ENCODE peak calls at places on chromosomes 3 and 15, in four cellular contexts. One of them, this sample, is unnamed.
A peak's percentile ranks its signal among the peaks of the same experiment; 100 is the strongest.

GRCh38 chr3:58271901-58272501 is 34.0 kb upstream of the RPP14 start:
- DNase-seq in GM12878: no peak
- DNase-seq in K562: no peak
- DNase-seq in GM12892: no peak
- DNase-seq in this sample: no peak

GRCh38 chr15:64222573-64223361 is 59.9 kb upstream of the PPIB start:
- DNase-seq in GM12878: no peak
- DNase-seq in K562: no peak
- DNase-seq in GM12892: no peak
- DNase-seq in this sample: no peak

GRCh38 chr3:132721479-132722164 is 587 bp downstream of the NPHP3 start:
- DNase-seq in GM12878: no peak
- DNase-seq in K562: peak; percentile 23
- DNase-seq in GM12892: no peak
- DNase-seq in this sample: no peak

GRCh38 chr3:190119734-190120133 is 963 bp downstream of the P3H2 start:
- DNase-seq in GM12878: no peak
- DNase-seq in K562: no peak
- DNase-seq in GM12892: no peak
- DNase-seq in this sample: no peak

GRCh38 chr3:40615110-40615915 is 90.6 kb downstream of the ZNF621 start:
- DNase-seq in GM12878: no peak
- DNase-seq in K562: no peak
- DNase-seq in GM12892: no peak
- DNase-seq in this sample: no peak

GRCh38 chr3:172315401-172316091 is 132.7 kb downstream of the GHSR start:
- DNase-seq in GM12878: no peak
- DNase-seq in K562: peak; percentile 27
- DNase-seq in GM12892: no peak
- DNase-seq in this sample: no peak

GRCh38 chr15:60790641-60791040 is 311.7 kb upstream of the ICE2 start:
- DNase-seq in GM12878: no peak
- DNase-seq in K562: no peak
- DNase-seq in GM12892: no peak
- DNase-seq in this sample: no peak

GRCh38 chr3:138234401-138235179 is 47.5 kb downstream of the ARMC8 start:
- DNase-seq in GM12878: no peak
- DNase-seq in K562: no peak
- DNase-seq in GM12892: no peak
- DNase-seq in this sample: no peak

GRCh38 chr3:172449468-172450149 is 1.4 kb upstream of the GHSR start:
- DNase-seq in GM12878: no peak
- DNase-seq in K562: peak; percentile 28
- DNase-seq in GM12892: no peak
- DNase-seq in this sample: peak; percentile 4

GRCh38 chr3:99503350-99503749 is 135.0 kb upstream of the COL8A1 start:
- DNase-seq in GM12878: no peak
- DNase-seq in K562: no peak
- DNase-seq in GM12892: no peak
- DNase-seq in this sample: no peak

GRCh38 chr3:38474928-38475605 is 21.1 kb upstream of the EXOG start:
- DNase-seq in GM12878: no peak
- DNase-seq in K562: no peak
- DNase-seq in GM12892: no peak
- DNase-seq in this sample: no peak

GRCh38 chr3:46356909-46357308 is 3.0 kb downstream of the CCR2 start:
- DNase-seq in GM12878: no peak
- DNase-seq in K562: no peak
- DNase-seq in GM12892: no peak
- DNase-seq in this sample: no peak

GRCh38 chr3:46361408-46362283 is 7.7 kb downstream of the CCR2 start:
- DNase-seq in GM12878: no peak
- DNase-seq in K562: no peak
- DNase-seq in GM12892: no peak
- DNase-seq in this sample: no peak

GRCh38 chr3:46358466-46358865 is 4.6 kb downstream of the CCR2 start:
- DNase-seq in GM12878: no peak
- DNase-seq in K562: no peak
- DNase-seq in GM12892: no peak
- DNase-seq in this sample: no peak

GRCh38 chr3:46359748-46360509 is 6.0 kb downstream of the CCR2 start:
- DNase-seq in GM12878: peak; percentile 68
- DNase-seq in K562: no peak
- DNase-seq in GM12892: no peak
- DNase-seq in this sample: no peak

GRCh38 chr3:46360904-46361303 is 7.0 kb downstream of the CCR2 start:
- DNase-seq in GM12878: no peak
- DNase-seq in K562: no peak
- DNase-seq in GM12892: no peak
- DNase-seq in this sample: no peak
- TF ChIP-seq POLR2A in GM12878: no peak
- TF ChIP-seq POLR2A in K562: no peak
- TF ChIP-seq POLR2A in GM12892: no peak
- TF ChIP-seq POLR2A in this sample: no peak

GRCh38 chr3:48426944-48427629 is 2.8 kb downstream of the PLXNB1 start:
- DNase-seq in GM12878: no peak
- DNase-seq in K562: no peak
- DNase-seq in GM12892: no peak
- DNase-seq in this sample: no peak
- TF ChIP-seq TAF1 in GM12878: no peak
- TF ChIP-seq TAF1 in K562: no peak
- TF ChIP-seq TAF1 in GM12892: no peak
- TF ChIP-seq TAF1 in this sample: no peak

GRCh38 chr3:47778746-47779145 is 2.9 kb downstream of the SMARCC1 start:
- DNase-seq in GM12878: no peak
- DNase-seq in K562: no peak
- DNase-seq in GM12892: no peak
- DNase-seq in this sample: no peak

GRCh38 chr3:47772047-47772446 is 9.6 kb downstream of the SMARCC1 start:
- DNase-seq in GM12878: no peak
- DNase-seq in K562: no peak
- DNase-seq in GM12892: no peak
- DNase-seq in this sample: no peak

GRCh38 chr3:47772788-47773187 is 8.9 kb downstream of the SMARCC1 start:
- DNase-seq in GM12878: no peak
- DNase-seq in K562: no peak
- DNase-seq in GM12892: no peak
- DNase-seq in this sample: no peak
- TF ChIP-seq POLR2AphosphoS5 in GM12878: no peak
- TF ChIP-seq POLR2AphosphoS5 in K562: no peak
- TF ChIP-seq POLR2AphosphoS5 in GM12892: no peak
- TF ChIP-seq POLR2AphosphoS5 in this sample: no peak

DNA sequence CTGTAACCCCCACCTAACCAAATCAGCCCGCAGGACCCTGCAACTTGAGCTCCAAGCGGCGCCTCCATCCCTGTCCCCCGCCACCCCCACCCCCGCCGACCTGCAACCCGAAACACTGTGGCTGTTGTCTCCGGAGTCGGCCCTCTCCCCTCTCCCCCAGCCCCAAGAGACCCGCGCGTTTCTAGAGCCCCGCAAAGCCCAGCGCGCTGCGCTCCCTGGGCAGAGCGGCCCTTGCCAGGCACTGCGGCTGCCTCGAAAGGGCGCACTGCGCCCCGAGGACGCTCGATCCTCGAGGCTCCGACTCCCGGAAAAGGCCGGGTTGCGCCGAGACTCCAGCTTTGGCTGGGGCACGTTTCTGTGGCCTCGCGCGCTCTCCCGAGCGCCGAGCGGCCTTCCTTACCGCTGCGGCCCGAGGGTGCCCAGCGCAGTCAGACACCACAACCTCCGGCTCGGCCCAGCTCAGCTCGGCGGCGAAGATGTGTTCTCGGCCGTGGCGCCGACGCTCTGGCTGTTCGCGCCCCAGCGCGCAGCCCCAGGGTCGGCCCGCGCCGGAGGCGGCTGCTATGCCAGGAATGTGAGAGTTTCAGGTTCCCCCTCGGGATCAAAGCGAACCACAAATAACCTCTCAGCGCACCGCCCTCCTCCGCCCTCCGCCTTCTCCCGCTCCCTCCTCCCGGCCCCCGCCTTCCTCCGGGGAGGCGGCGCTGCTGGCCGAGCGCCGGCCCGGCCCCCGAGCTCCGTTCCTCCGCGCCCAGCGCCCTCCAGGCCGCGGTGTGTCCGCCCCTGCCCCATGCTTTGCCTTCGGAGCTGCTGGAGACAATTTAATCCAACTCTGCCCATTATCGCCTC is at the start of gene AMOTL2:
- DNase-seq in GM12878: no peak
- DNase-seq in K562: peak; percentile 46
- DNase-seq in GM12892: peak; percentile 56
- DNase-seq in this sample: peak; percentile 64
- TF ChIP-seq POLR2A in GM12878: no peak
- TF ChIP-seq POLR2A in K562: no peak
- TF ChIP-seq POLR2A in GM12892: no peak
- TF ChIP-seq POLR2A in this sample: no peak

GRCh38 chr3:14880486-14881179 is 61.9 kb downstream of the FGD5 start:
- DNase-seq in GM12878: no peak
- DNase-seq in K562: no peak
- DNase-seq in GM12892: no peak
- DNase-seq in this sample: no peak

GRCh38 chr3:14877404-14877803 is 58.6 kb downstream of the FGD5 start:
- DNase-seq in GM12878: no peak
- DNase-seq in K562: no peak
- DNase-seq in GM12892: no peak
- DNase-seq in this sample: no peak

GRCh38 chr3:14876942-14877341 is 58.2 kb downstream of the FGD5 start:
- DNase-seq in GM12878: no peak
- DNase-seq in K562: no peak
- DNase-seq in GM12892: no peak
- DNase-seq in this sample: no peak

GRCh38 chr3:14875411-14876175 is 56.8 kb downstream of the FGD5 start:
- DNase-seq in GM12878: no peak
- DNase-seq in K562: no peak
- DNase-seq in GM12892: no peak
- DNase-seq in this sample: no peak

GRCh38 chr3:14879161-14879888 is 60.6 kb downstream of the FGD5 start:
- DNase-seq in GM12878: no peak
- DNase-seq in K562: no peak
- DNase-seq in GM12892: no peak
- DNase-seq in this sample: no peak
- TF ChIP-seq TAF1 in GM12878: no peak
- TF ChIP-seq TAF1 in K562: no peak
- TF ChIP-seq TAF1 in GM12892: no peak
- TF ChIP-seq TAF1 in this sample: no peak

DNA sequence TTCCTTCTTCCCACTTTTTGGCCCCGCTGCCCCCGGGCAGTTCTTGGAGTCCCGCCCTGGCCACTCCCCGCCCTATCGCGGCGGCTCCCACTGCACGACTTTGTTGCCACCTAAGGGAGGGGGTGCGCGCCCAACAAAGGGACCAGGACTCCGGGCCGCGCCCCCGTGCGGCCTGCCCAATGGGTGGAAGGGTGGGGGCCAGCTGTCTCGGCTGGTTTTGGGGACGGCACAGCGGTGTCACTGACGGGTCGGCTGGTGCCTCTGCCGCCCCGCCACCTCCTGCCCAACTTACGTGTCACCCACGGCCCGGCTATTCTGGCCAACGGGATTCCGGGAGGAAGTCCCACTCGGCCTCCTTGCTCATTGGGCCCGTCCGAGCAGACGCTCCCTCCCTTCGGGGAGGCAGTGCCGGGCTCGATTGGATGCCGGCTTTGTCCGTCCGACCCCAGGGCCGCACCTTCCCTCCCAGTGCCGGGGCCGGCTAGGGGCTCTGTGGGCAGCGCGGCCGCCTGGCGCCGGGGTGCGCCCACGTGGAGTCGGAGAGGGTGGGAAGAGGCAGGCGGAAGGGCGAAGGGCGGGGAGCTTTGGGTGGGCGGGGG is at the start of gene GOLIM4:
- DNase-seq in GM12878: peak; percentile 90
- DNase-seq in K562: peak; percentile 95
- DNase-seq in GM12892: peak; percentile 80
- DNase-seq in this sample: peak; percentile 78
- TF ChIP-seq POLR2AphosphoS5 in GM12878: no peak
- TF ChIP-seq POLR2AphosphoS5 in K562: peak; percentile 19
- TF ChIP-seq POLR2AphosphoS5 in GM12892: peak; percentile 36
- TF ChIP-seq POLR2AphosphoS5 in this sample: no peak

GRCh38 chr15:57030011-57030410 is 111.6 kb downstream of the TCF12 start:
- DNase-seq in GM12878: no peak
- DNase-seq in K562: no peak
- DNase-seq in GM12892: no peak
- DNase-seq in this sample: no peak

GRCh38 chr15:57031082-57031481 is 112.6 kb downstream of the TCF12 start:
- DNase-seq in GM12878: no peak
- DNase-seq in K562: peak; percentile 9
- DNase-seq in GM12892: no peak
- DNase-seq in this sample: no peak

GRCh38 chr15:57033715-57034439 is 115.4 kb downstream of the TCF12 start:
- DNase-seq in GM12878: no peak
- DNase-seq in K562: no peak
- DNase-seq in GM12892: no peak
- DNase-seq in this sample: no peak

GRCh38 chr15:57032338-57032737 is 113.9 kb downstream of the TCF12 start:
- DNase-seq in GM12878: no peak
- DNase-seq in K562: no peak
- DNase-seq in GM12892: no peak
- DNase-seq in this sample: no peak

GRCh38 chr15:57031605-57032004 is 113.2 kb downstream of the TCF12 start:
- DNase-seq in GM12878: no peak
- DNase-seq in K562: peak; percentile 13
- DNase-seq in GM12892: no peak
- DNase-seq in this sample: no peak
- TF ChIP-seq POLR2A in GM12878: no peak
- TF ChIP-seq POLR2A in K562: no peak
- TF ChIP-seq POLR2A in GM12892: no peak
- TF ChIP-seq POLR2A in this sample: no peak

This sample was measured in GM12891.